ENCODE peak calls at places on chromosomes 2 and 18, in four cellular contexts. One of them, this sample, is unnamed.

GRCh38 chr2:219419331-219420197 is 1.4 kb downstream of the DES start:
- DNase-seq in AG04450: no peak
- DNase-seq in activated T-cell treated with anti-CD3 and anti-CD28 coated beads, Interleukin-2, amount 50 U/mL, for 4 hours: no peak
- DNase-seq in foreskin fibroblast: no peak
- DNase-seq in this sample: no peak

GRCh38 chr2:17719562-17720371 is 33.8 kb downstream of the SMC6 start:
- DNase-seq in AG04450: no peak
- DNase-seq in activated T-cell treated with anti-CD3 and anti-CD28 coated beads, Interleukin-2, amount 50 U/mL, for 4 hours: no peak
- DNase-seq in foreskin fibroblast: no peak
- DNase-seq in this sample: peak

GRCh38 chr2:217471329-217471728 is 531.5 kb downstream of the TNS1 start:
- DNase-seq in AG04450: peak
- DNase-seq in activated T-cell treated with anti-CD3 and anti-CD28 coated beads, Interleukin-2, amount 50 U/mL, for 4 hours: no peak
- DNase-seq in foreskin fibroblast: no peak
- DNase-seq in this sample: peak

GRCh38 chr2:65212115-65212514 is 15.5 kb upstream of the ACTR2 start:
- DNase-seq in AG04450: no peak
- DNase-seq in activated T-cell treated with anti-CD3 and anti-CD28 coated beads, Interleukin-2, amount 50 U/mL, for 4 hours: no peak
- DNase-seq in foreskin fibroblast: no peak
- DNase-seq in this sample: no peak

GRCh38 chr2:132681766-132682165 is 11.8 kb upstream of the LYPD1 start:
- DNase-seq in AG04450: no peak
- DNase-seq in activated T-cell treated with anti-CD3 and anti-CD28 coated beads, Interleukin-2, amount 50 U/mL, for 4 hours: no peak
- DNase-seq in foreskin fibroblast: no peak
- DNase-seq in this sample: peak

GRCh38 chr18:62715829-62716678 is 713 bp downstream of the PHLPP1 start:
- DNase-seq in AG04450: no peak
- DNase-seq in activated T-cell treated with anti-CD3 and anti-CD28 coated beads, Interleukin-2, amount 50 U/mL, for 4 hours: peak
- DNase-seq in foreskin fibroblast: peak
- DNase-seq in this sample: peak

GRCh38 chr2:72999729-73000725 is 71.5 kb downstream of the SFXN5 start:
- DNase-seq in AG04450: no peak
- DNase-seq in activated T-cell treated with anti-CD3 and anti-CD28 coated beads, Interleukin-2, amount 50 U/mL, for 4 hours: no peak
- DNase-seq in foreskin fibroblast: peak
- DNase-seq in this sample: peak

GRCh38 chr2:43175187-43175490 is 51.3 kb downstream of the ZFP36L2 start:
- DNase-seq in AG04450: no peak
- DNase-seq in activated T-cell treated with anti-CD3 and anti-CD28 coated beads, Interleukin-2, amount 50 U/mL, for 4 hours: no peak
- DNase-seq in foreskin fibroblast: no peak
- DNase-seq in this sample: peak

GRCh38 chr18:22189431-22189830 is 20.0 kb downstream of the GATA6 start:
- DNase-seq in AG04450: no peak
- DNase-seq in activated T-cell treated with anti-CD3 and anti-CD28 coated beads, Interleukin-2, amount 50 U/mL, for 4 hours: no peak
- DNase-seq in foreskin fibroblast: no peak
- DNase-seq in this sample: no peak

GRCh38 chr18:1017679-1018078 is 113.0 kb downstream of the ADCYAP1 start:
- DNase-seq in AG04450: no peak
- DNase-seq in activated T-cell treated with anti-CD3 and anti-CD28 coated beads, Interleukin-2, amount 50 U/mL, for 4 hours: no peak
- DNase-seq in foreskin fibroblast: no peak
- DNase-seq in this sample: no peak

GRCh38 chr2:226699321-226699720 is 100.3 kb downstream of the IRS1 start:
- DNase-seq in AG04450: no peak
- DNase-seq in activated T-cell treated with anti-CD3 and anti-CD28 coated beads, Interleukin-2, amount 50 U/mL, for 4 hours: no peak
- DNase-seq in foreskin fibroblast: peak
- DNase-seq in this sample: peak

GRCh38 chr18:36309436-36310391 is 12.2 kb downstream of the FHOD3 start:
- DNase-seq in AG04450: peak
- DNase-seq in activated T-cell treated with anti-CD3 and anti-CD28 coated beads, Interleukin-2, amount 50 U/mL, for 4 hours: no peak
- DNase-seq in foreskin fibroblast: peak
- DNase-seq in this sample: peak

GRCh38 chr18:80198391-80198790 is 48.9 kb downstream of the PARD6G start:
- DNase-seq in AG04450: no peak
- DNase-seq in activated T-cell treated with anti-CD3 and anti-CD28 coated beads, Interleukin-2, amount 50 U/mL, for 4 hours: no peak
- DNase-seq in foreskin fibroblast: no peak
- DNase-seq in this sample: no peak

GRCh38 chr18:80175451-80176235 is 66.6 kb downstream of the ADNP2 start:
- DNase-seq in AG04450: no peak
- DNase-seq in activated T-cell treated with anti-CD3 and anti-CD28 coated beads, Interleukin-2, amount 50 U/mL, for 4 hours: peak
- DNase-seq in foreskin fibroblast: no peak
- DNase-seq in this sample: no peak

GRCh38 chr18:78873916-78874505 is 105.6 kb upstream of the SALL3 start:
- DNase-seq in AG04450: no peak
- DNase-seq in activated T-cell treated with anti-CD3 and anti-CD28 coated beads, Interleukin-2, amount 50 U/mL, for 4 hours: no peak
- DNase-seq in foreskin fibroblast: no peak
- DNase-seq in this sample: peak

GRCh38 chr2:13524492-13524891 is 807.8 kb downstream of the TRIB2 start:
- DNase-seq in AG04450: no peak
- DNase-seq in activated T-cell treated with anti-CD3 and anti-CD28 coated beads, Interleukin-2, amount 50 U/mL, for 4 hours: no peak
- DNase-seq in foreskin fibroblast: no peak
- DNase-seq in this sample: no peak

GRCh38 chr18:78914586-78914935 is 65.1 kb upstream of the SALL3 start:
- DNase-seq in AG04450: no peak
- DNase-seq in activated T-cell treated with anti-CD3 and anti-CD28 coated beads, Interleukin-2, amount 50 U/mL, for 4 hours: no peak
- DNase-seq in foreskin fibroblast: no peak
- DNase-seq in this sample: no peak

GRCh38 chr2:137192366-137193315 is 427.3 kb downstream of the THSD7B start:
- DNase-seq in AG04450: no peak
- DNase-seq in activated T-cell treated with anti-CD3 and anti-CD28 coated beads, Interleukin-2, amount 50 U/mL, for 4 hours: no peak
- DNase-seq in foreskin fibroblast: peak
- DNase-seq in this sample: no peak

GRCh38 chr2:66434679-66435548 is at the start of gene MEIS1:
- DNase-seq in AG04450: peak
- DNase-seq in activated T-cell treated with anti-CD3 and anti-CD28 coated beads, Interleukin-2, amount 50 U/mL, for 4 hours: no peak
- DNase-seq in foreskin fibroblast: peak
- DNase-seq in this sample: peak

GRCh38 chr2:30165617-30166016 is 18.8 kb downstream of the YPEL5 start:
- DNase-seq in AG04450: no peak
- DNase-seq in activated T-cell treated with anti-CD3 and anti-CD28 coated beads, Interleukin-2, amount 50 U/mL, for 4 hours: no peak
- DNase-seq in foreskin fibroblast: no peak
- DNase-seq in this sample: no peak

GRCh38 chr2:189179607-189179979 is at the start of gene COL5A2:
- DNase-seq in AG04450: peak
- DNase-seq in activated T-cell treated with anti-CD3 and anti-CD28 coated beads, Interleukin-2, amount 50 U/mL, for 4 hours: no peak
- DNase-seq in foreskin fibroblast: peak
- DNase-seq in this sample: peak

GRCh38 chr2:128776461-128776971 is 457.8 kb upstream of the HS6ST1 start:
- DNase-seq in AG04450: no peak
- DNase-seq in activated T-cell treated with anti-CD3 and anti-CD28 coated beads, Interleukin-2, amount 50 U/mL, for 4 hours: no peak
- DNase-seq in foreskin fibroblast: no peak
- DNase-seq in this sample: no peak

GRCh38 chr2:185147361-185147760 is 549.0 kb downstream of the ZNF804A start:
- DNase-seq in AG04450: no peak
- DNase-seq in activated T-cell treated with anti-CD3 and anti-CD28 coated beads, Interleukin-2, amount 50 U/mL, for 4 hours: no peak
- DNase-seq in foreskin fibroblast: no peak
- DNase-seq in this sample: no peak

GRCh38 chr18:64017870-64018269 is 48.0 kb downstream of the SERPINB8 start:
- DNase-seq in AG04450: no peak
- DNase-seq in activated T-cell treated with anti-CD3 and anti-CD28 coated beads, Interleukin-2, amount 50 U/mL, for 4 hours: no peak
- DNase-seq in foreskin fibroblast: no peak
- DNase-seq in this sample: peak

GRCh38 chr2:108315408-108316193 is 26.9 kb downstream of the SULT1C2 start:
- DNase-seq in AG04450: no peak
- DNase-seq in activated T-cell treated with anti-CD3 and anti-CD28 coated beads, Interleukin-2, amount 50 U/mL, for 4 hours: no peak
- DNase-seq in foreskin fibroblast: no peak
- DNase-seq in this sample: no peak

GRCh38 chr2:164739966-164740365 is 101.7 kb downstream of the COBLL1 start:
- DNase-seq in AG04450: no peak
- DNase-seq in activated T-cell treated with anti-CD3 and anti-CD28 coated beads, Interleukin-2, amount 50 U/mL, for 4 hours: no peak
- DNase-seq in foreskin fibroblast: no peak
- DNase-seq in this sample: peak

GRCh38 chr2:218985021-218985324 is at the start of gene FEV:
- DNase-seq in AG04450: no peak
- DNase-seq in activated T-cell treated with anti-CD3 and anti-CD28 coated beads, Interleukin-2, amount 50 U/mL, for 4 hours: no peak
- DNase-seq in foreskin fibroblast: no peak
- DNase-seq in this sample: no peak

GRCh38 chr2:37656512-37657423 is 14.7 kb downstream of the CDC42EP3 start:
- DNase-seq in AG04450: no peak
- DNase-seq in activated T-cell treated with anti-CD3 and anti-CD28 coated beads, Interleukin-2, amount 50 U/mL, for 4 hours: no peak
- DNase-seq in foreskin fibroblast: no peak
- DNase-seq in this sample: no peak

GRCh38 chr2:111523009-111523408 is 361.0 kb downstream of the ANAPC1 start:
- DNase-seq in AG04450: no peak
- DNase-seq in activated T-cell treated with anti-CD3 and anti-CD28 coated beads, Interleukin-2, amount 50 U/mL, for 4 hours: no peak
- DNase-seq in foreskin fibroblast: no peak
- DNase-seq in this sample: no peak

GRCh38 chr18:56235061-56235772 is 403.2 kb downstream of the TXNL1 start:
- DNase-seq in AG04450: no peak
- DNase-seq in activated T-cell treated with anti-CD3 and anti-CD28 coated beads, Interleukin-2, amount 50 U/mL, for 4 hours: no peak
- DNase-seq in foreskin fibroblast: no peak
- DNase-seq in this sample: no peak

GRCh38 chr2:177604291-177605065 is 211.9 kb downstream of the AGPS start:
- DNase-seq in AG04450: peak
- DNase-seq in activated T-cell treated with anti-CD3 and anti-CD28 coated beads, Interleukin-2, amount 50 U/mL, for 4 hours: no peak
- DNase-seq in foreskin fibroblast: peak
- DNase-seq in this sample: peak

GRCh38 chr2:23609254-23609653 is 224.3 kb downstream of the KLHL29 start:
- DNase-seq in AG04450: no peak
- DNase-seq in activated T-cell treated with anti-CD3 and anti-CD28 coated beads, Interleukin-2, amount 50 U/mL, for 4 hours: no peak
- DNase-seq in foreskin fibroblast: no peak
- DNase-seq in this sample: no peak

GRCh38 chr2:76307495-76307894 is 596.8 kb upstream of the GCFC2 start:
- DNase-seq in AG04450: no peak
- DNase-seq in activated T-cell treated with anti-CD3 and anti-CD28 coated beads, Interleukin-2, amount 50 U/mL, for 4 hours: no peak
- DNase-seq in foreskin fibroblast: no peak
- DNase-seq in this sample: no peak

GRCh38 chr2:217305882-217306281 is 446.0 kb upstream of the TNP1 start:
- DNase-seq in AG04450: no peak
- DNase-seq in activated T-cell treated with anti-CD3 and anti-CD28 coated beads, Interleukin-2, amount 50 U/mL, for 4 hours: no peak
- DNase-seq in foreskin fibroblast: no peak
- DNase-seq in this sample: no peak

GRCh38 chr2:83072767-83073166 is 1386.3 kb downstream of the SUCLG1 start:
- DNase-seq in AG04450: no peak
- DNase-seq in activated T-cell treated with anti-CD3 and anti-CD28 coated beads, Interleukin-2, amount 50 U/mL, for 4 hours: no peak
- DNase-seq in foreskin fibroblast: no peak
- DNase-seq in this sample: no peak

GRCh38 chr2:78418041-78418440 is 607.5 kb upstream of the REG3G start:
- DNase-seq in AG04450: no peak
- DNase-seq in activated T-cell treated with anti-CD3 and anti-CD28 coated beads, Interleukin-2, amount 50 U/mL, for 4 hours: no peak
- DNase-seq in foreskin fibroblast: no peak
- DNase-seq in this sample: no peak

GRCh38 chr2:27737676-27738348 is 33.7 kb upstream of the MRPL33 start:
- DNase-seq in AG04450: peak
- DNase-seq in activated T-cell treated with anti-CD3 and anti-CD28 coated beads, Interleukin-2, amount 50 U/mL, for 4 hours: no peak
- DNase-seq in foreskin fibroblast: peak
- DNase-seq in this sample: peak

This sample was measured in IMR-90.